ENCODE peak calls at places on chromosome 15, in six cellular contexts. U is GM10248, J is left ventricle myocardium inferior, F is lower lobe of right lung, A is PC-3, T is fibroblast of pulmonary artery. L is an unnamed sample.

GRCh38 chr15:98503970-98504369 is 144.4 kb upstream of the IGF1R start:
- DNase-seq in U (no peak), J (no peak), F (no peak), A (no peak), T (peak), L (no peak)

GRCh38 chr15:87576486-87577176 is 679.9 kb downstream of the NTRK3 start:
- DNase-seq in U (no peak), J (no peak), F (no peak), A (peak), T (no peak), L (no peak)

GRCh38 chr15:99992611-99993231 is 259.5 kb upstream of the LYSMD4 start:
- DNase-seq in U (no peak), J (no peak), F (no peak), A (no peak), T (no peak), L (no peak)

GRCh38 chr15:84108725-84109124 is 126.8 kb upstream of the GOLGA6L4 start:
- DNase-seq in U (no peak), J (no peak), F (no peak), A (peak), T (peak), L (no peak)

GRCh38 chr15:70236306-70237103 is 138.8 kb upstream of the TLE3 start:
- DNase-seq in U (no peak), J (no peak), F (no peak), A (peak), T (peak), L (no peak)

GRCh38 chr15:47484119-47484518 is 233.2 kb upstream of the SEMA6D start:
- DNase-seq in U (no peak), J (no peak), F (no peak), A (no peak), T (peak), L (no peak)

GRCh38 chr15:81910997-81911396 is 134.8 kb downstream of the MEX3B start:
- DNase-seq in U (no peak), J (no peak), F (no peak), A (no peak), T (no peak), L (no peak)

GRCh38 chr15:90877315-90877714 is 7.0 kb upstream of the FES start:
- DNase-seq in U (no peak), J (no peak), F (no peak), A (no peak), T (no peak), L (no peak)

GRCh38 chr15:67303490-67304363 is 49.1 kb downstream of the IQCH start:
- DNase-seq in U (peak), J (no peak), F (no peak), A (peak), T (peak), L (no peak)

GRCh38 chr15:31555022-31555421 is 228.4 kb downstream of the KLF13 start:
- DNase-seq in U (no peak), J (no peak), F (no peak), A (no peak), T (no peak), L (no peak)

GRCh38 chr15:38559908-38560307 is 4.7 kb downstream of the RASGRP1 start:
- DNase-seq in U (no peak), J (no peak), F (no peak), A (no peak), T (no peak), L (no peak)

GRCh38 chr15:29740692-29741311 is 81.5 kb downstream of the TJP1 start:
- DNase-seq in U (no peak), J (no peak), F (no peak), A (peak), T (no peak), L (no peak)

GRCh38 chr15:40010681-40011080 is 28.3 kb downstream of the SRP14 start:
- DNase-seq in U (no peak), J (no peak), F (no peak), A (no peak), T (peak), L (peak)

GRCh38 chr15:85388506-85388905 is 8.1 kb downstream of the AKAP13 start:
- DNase-seq in U (no peak), J (no peak), F (no peak), A (no peak), T (no peak), L (no peak)

GRCh38 chr15:34855893-34856292 is 60.5 kb upstream of the ACTC1 start:
- DNase-seq in U (no peak), J (no peak), F (no peak), A (peak), T (peak), L (no peak)

GRCh38 chr15:29032229-29032625 is 146.5 kb downstream of the APBA2 start:
- DNase-seq in U (no peak), J (no peak), F (no peak), A (no peak), T (no peak), L (no peak)

GRCh38 chr15:70512772-70513362 is 250.5 kb downstream of the UACA start:
- DNase-seq in U (peak), J (peak), F (peak), A (peak), T (peak), L (no peak)

GRCh38 chr15:44427756-44428724 is 611 bp downstream of the CTDSPL2 start:
- DNase-seq in U (no peak), J (no peak), F (no peak), A (peak), T (peak), L (peak)
- TF ChIP-seq CTCF in U (no peak), J (no peak), F (no peak), A (peak), T (no peak), L (no peak)

GRCh38 chr15:25947336-25948080 is 84.4 kb upstream of the ATP10A start:
- DNase-seq in U (no peak), J (no peak), F (no peak), A (peak), T (no peak), L (peak)
- TF ChIP-seq CTCF in U (no peak), J (no peak), F (no peak), A (peak), T (no peak), L (no peak)

GRCh38 chr15:60343221-60343970 is 54.4 kb downstream of the ANXA2 start:
- DNase-seq in U (no peak), J (no peak), F (no peak), A (no peak), T (no peak), L (no peak)

GRCh38 chr15:60338810-60339209 is 59.0 kb downstream of the ANXA2 start:
- DNase-seq in U (no peak), J (no peak), F (no peak), A (no peak), T (no peak), L (no peak)

GRCh38 chr15:60339236-60339635 is 58.5 kb downstream of the ANXA2 start:
- DNase-seq in U (no peak), J (no peak), F (no peak), A (no peak), T (no peak), L (no peak)

GRCh38 chr15:60337069-60337468 is 60.7 kb downstream of the ANXA2 start:
- DNase-seq in U (no peak), J (no peak), F (no peak), A (no peak), T (no peak), L (no peak)

DNA sequence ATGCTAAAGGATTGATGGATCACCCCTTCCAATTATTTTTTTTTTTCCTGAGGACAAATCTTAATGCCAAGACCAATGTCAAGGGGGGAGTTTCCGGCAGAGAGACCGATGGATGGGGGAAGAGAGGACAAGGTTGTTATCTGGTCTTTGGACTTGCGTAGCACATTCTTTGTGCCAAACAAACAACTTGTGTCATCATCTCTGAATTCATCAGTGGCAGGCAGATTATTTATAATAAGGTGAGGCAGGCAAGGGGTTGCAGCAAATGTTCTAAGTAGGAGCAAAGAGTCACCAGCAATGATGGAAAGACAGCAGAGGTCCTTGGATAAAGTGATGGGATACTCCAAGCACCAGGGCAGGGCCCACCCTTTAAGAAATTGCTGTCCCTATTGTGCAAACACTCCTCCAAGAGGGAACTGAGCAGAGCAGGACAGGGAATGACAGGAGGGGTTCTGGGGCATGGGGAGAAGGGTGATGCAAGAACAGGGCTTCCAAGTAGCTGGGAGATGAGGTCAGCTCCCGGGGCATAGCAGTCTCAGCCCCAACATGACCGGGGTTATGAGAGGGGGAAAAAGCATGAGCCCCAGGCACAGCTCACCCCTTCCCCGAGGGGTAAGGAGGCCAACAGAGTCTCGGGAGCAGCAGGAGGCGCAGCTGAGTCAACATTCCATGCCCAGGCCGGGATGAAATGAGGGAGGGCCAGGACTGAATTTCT is 57.4 kb downstream of the ANXA2 start:
- DNase-seq in U (no peak), J (no peak), F (no peak), A (no peak), T (no peak), L (no peak)
- TF ChIP-seq CTCF in U (no peak), J (no peak), F (no peak), A (no peak), T (no peak), L (no peak)

DNA sequence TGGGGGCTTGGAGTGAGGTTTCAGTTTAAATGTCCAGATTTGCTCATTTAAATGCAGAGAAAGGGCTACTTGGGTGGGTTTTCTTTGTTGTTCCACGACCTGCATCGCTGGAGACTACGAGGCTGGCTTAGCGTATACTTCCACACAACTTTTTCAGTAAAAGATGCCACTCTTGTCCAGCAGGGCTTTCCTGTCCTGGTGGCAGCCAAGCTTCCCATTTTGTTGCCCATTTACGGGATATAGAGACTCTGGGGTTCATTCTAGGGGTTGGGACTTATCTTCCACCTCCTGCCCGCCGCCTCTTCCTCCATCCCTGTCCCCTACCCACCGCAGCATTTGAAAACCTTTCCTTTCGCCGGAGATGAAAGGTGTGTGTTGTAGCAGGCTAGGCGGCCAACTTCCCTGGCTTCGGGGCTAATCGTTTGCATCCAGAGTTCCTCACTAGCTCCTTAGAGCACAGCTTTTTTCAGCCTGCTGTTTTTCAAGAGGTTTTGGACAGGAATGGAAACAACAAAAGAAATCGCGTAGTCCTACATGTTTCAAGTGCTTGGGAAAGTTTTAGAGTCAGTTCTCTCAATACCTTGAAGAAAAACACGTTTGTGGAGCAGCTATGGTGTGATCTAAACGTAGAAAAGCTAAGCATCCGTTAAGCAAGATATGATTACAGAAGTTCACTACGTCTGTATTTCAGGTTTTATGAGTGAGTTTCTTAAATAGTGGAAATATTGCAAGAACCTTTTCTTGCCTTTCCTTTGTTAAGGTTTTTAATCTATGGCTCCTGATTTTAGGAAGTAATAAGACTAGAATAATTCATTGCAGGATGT is 843 bp downstream of the CHRNA5 start:
- DNase-seq in U (peak), J (no peak), F (no peak), A (peak), T (peak), L (peak)
- TF ChIP-seq CTCF in U (no peak), J (no peak), F (no peak), A (peak), T (peak), L (peak)

GRCh38 chr15:65196637-65197336 is 11.6 kb upstream of the CLPX start:
- DNase-seq in U (no peak), J (no peak), F (no peak), A (no peak), T (no peak), L (no peak)
- TF ChIP-seq CTCF in U (no peak), J (no peak), F (no peak), A (no peak), T (no peak), L (no peak)

GRCh38 chr15:56869573-56869972 is 48.9 kb upstream of the TCF12 start:
- DNase-seq in U (no peak), J (peak), F (peak), A (no peak), T (peak), L (peak)
- TF ChIP-seq CTCF in U (peak), J (peak), F (peak), A (peak), T (peak), L (peak)

GRCh38 chr15:76059320-76060097 is at the start of gene TMEM266:
- DNase-seq in U (peak), J (peak), F (peak), A (peak), T (no peak), L (peak)
- TF ChIP-seq CTCF in U (no peak), J (no peak), F (no peak), A (no peak), T (no peak), L (no peak)

GRCh38 chr15:80367094-80367493 is 37.1 kb upstream of the ARNT2 start:
- DNase-seq in U (no peak), J (no peak), F (no peak), A (peak), T (peak), L (no peak)
- TF ChIP-seq CTCF in U (no peak), J (peak), F (no peak), A (peak), T (peak), L (no peak)

GRCh38 chr15:58060575-58060974 is 4.9 kb downstream of the ALDH1A2 start:
- DNase-seq in U (no peak), J (no peak), F (no peak), A (no peak), T (no peak), L (no peak)

GRCh38 chr15:58062983-58063382 is 2.5 kb downstream of the ALDH1A2 start:
- DNase-seq in U (no peak), J (no peak), F (no peak), A (no peak), T (no peak), L (no peak)

GRCh38 chr15:58063612-58064011 is 1.9 kb downstream of the ALDH1A2 start:
- DNase-seq in U (no peak), J (no peak), F (no peak), A (no peak), T (no peak), L (no peak)

GRCh38 chr15:58064119-58065010 is 1.1 kb downstream of the ALDH1A2 start:
- DNase-seq in U (no peak), J (no peak), F (no peak), A (no peak), T (peak), L (no peak)

GRCh38 chr15:58062175-58062574 is 3.3 kb downstream of the ALDH1A2 start:
- DNase-seq in U (no peak), J (no peak), F (no peak), A (no peak), T (no peak), L (no peak)
- TF ChIP-seq CTCF in U (no peak), J (no peak), F (no peak), A (no peak), T (no peak), L (no peak)

DNA sequence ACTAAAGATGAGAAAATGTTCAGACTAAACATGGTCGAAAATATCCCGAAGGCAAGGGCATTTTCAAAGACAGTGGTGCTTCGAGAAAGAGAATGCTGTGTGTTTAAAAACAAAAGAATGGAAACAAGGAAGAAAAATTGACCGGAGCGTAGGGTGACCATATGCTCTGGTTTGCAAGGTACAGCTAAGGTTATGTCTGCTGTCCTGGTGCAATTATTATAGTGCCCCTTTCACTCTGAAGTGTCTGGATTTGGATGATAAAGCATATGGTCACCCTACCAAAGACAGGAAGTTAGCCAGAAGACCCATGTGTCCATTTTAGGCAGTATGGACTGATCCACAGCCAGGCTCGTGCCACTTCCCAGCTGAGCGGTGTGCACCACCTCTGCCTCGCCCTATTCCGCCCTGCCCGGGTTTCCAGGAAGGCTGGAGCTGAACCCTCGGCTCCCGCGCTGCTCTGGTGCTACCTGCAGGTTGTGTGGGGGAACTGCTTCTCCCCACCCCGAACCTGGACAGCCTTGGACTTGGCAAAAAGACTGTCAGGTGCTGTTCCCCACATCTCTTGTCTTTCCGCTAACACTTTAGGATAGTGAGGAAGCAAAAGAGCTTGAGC is 25.2 kb downstream of the GOLGA6D start:
- DNase-seq in U (peak), J (no peak), F (no peak), A (peak), T (peak), L (peak)
- TF ChIP-seq CTCF in U (peak), J (peak), F (peak), A (peak), T (peak), L (peak)

L was measured in glutamatergic neuron.